ENCODE peak calls at places on chromosomes 16 and 17, in eight cellular contexts. L is astrocyte, G is hepatocyte, Q is neural progenitor cell, S is heart right ventricle, M is ovary, Y is aorta, B is heart left ventricle. D is an unnamed sample.

GRCh38 chr17:65850486-65850885 is 289.0 kb upstream of the AXIN2 start:
- DNase-seq in L (no peak), G (no peak), Q (no peak), S (no peak), M (no peak), Y (no peak), B (no peak), D (no peak)

GRCh38 chr16:12661656-12662172 is 142.0 kb downstream of the CPPED1 start:
- DNase-seq in L (no peak), G (peak), Q (peak), S (no peak), M (no peak), Y (no peak), B (no peak), D (no peak)

GRCh38 chr17:82531431-82531881 is 11.9 kb downstream of the FOXK2 start:
- DNase-seq in L (peak), G (no peak), Q (no peak), S (no peak), M (no peak), Y (no peak), B (no peak), D (no peak)

GRCh38 chr16:76614255-76614654 is 337.1 kb downstream of the CNTNAP4 start:
- DNase-seq in L (no peak), G (no peak), Q (no peak), S (no peak), M (no peak), Y (no peak), B (no peak), D (no peak)

GRCh38 chr17:81461607-81462500 is 50.7 kb downstream of the ACTG1 start:
- DNase-seq in L (no peak), G (no peak), Q (no peak), S (no peak), M (no peak), Y (no peak), B (no peak), D (no peak)

GRCh38 chr16:55539049-55539448 is 27.4 kb upstream of the CAPNS2 start:
- DNase-seq in L (no peak), G (no peak), Q (no peak), S (no peak), M (no peak), Y (no peak), B (no peak), D (no peak)

GRCh38 chr16:66512589-66513404 is 37.1 kb downstream of the TK2 start:
- DNase-seq in L (peak), G (no peak), Q (no peak), S (no peak), M (peak), Y (peak), B (no peak), D (no peak)

GRCh38 chr16:984106-984505 is 2.5 kb downstream of the SOX8 start:
- DNase-seq in L (no peak), G (no peak), Q (peak), S (no peak), M (no peak), Y (no peak), B (no peak), D (no peak)

GRCh38 chr17:72092710-72093322 is 28.0 kb upstream of the SOX9 start:
- DNase-seq in L (no peak), G (no peak), Q (no peak), S (no peak), M (no peak), Y (no peak), B (no peak), D (no peak)

GRCh38 chr16:58000706-58001676 is at the start of gene USB1:
- DNase-seq in L (peak), G (peak), Q (peak), S (peak), M (peak), Y (peak), B (peak), D (peak)

GRCh38 chr16:67161595-67162058 is 1.9 kb downstream of the FBXL8 start:
- DNase-seq in L (no peak), G (no peak), Q (no peak), S (peak), M (no peak), Y (no peak), B (peak), D (peak)

GRCh38 chr17:16415031-16415924 is at the start of gene TRPV2:
- DNase-seq in L (no peak), G (peak), Q (peak), S (peak), M (no peak), Y (no peak), B (peak), D (no peak)

GRCh38 chr17:75033346-75034235 is 13.2 kb downstream of the ATP5PD start:
- DNase-seq in L (peak), G (peak), Q (peak), S (peak), M (peak), Y (peak), B (peak), D (peak)

GRCh38 chr16:50360033-50360778 is 8.6 kb downstream of the BRD7 start:
- DNase-seq in L (peak), G (peak), Q (no peak), S (no peak), M (no peak), Y (peak), B (no peak), D (no peak)

DNA sequence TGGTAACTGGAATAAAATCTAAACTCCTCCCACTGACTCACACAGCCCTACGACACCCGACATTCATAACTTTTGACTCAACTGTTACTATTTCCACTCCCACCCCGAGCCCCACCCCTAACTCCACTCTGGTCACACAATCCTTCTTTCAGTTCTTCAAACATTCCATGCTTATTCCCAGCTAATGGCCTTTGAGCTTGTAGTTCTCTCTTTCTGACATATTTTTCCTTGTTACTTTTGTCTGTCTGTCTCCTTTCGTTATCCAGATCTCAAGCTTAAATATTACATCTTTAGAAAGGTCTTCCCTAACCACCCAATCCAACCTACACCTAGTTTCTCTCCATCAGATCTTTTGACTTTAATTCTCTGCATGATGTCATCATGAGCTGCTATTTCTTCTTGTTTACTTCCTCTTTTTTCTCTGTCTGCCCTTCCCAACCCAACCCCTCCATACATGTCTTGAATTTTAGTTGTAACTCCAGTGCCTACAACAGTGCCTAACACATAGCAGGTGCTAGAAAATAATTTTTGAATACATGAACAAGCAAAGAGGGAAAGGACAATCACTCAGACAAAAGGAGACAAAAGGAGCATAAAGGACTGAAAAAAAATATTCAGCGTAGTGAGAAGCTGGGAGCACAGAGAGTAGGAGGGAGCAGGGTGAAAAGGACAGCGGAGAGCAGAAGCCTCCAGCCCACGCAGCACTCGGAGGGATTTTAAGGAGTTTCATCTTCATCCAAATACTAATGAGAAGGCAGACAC is 65.2 kb upstream of the SMIM36 start:
- DNase-seq in L (peak), G (peak), Q (no peak), S (no peak), M (peak), Y (peak), B (peak), D (no peak)
- H3K4me3 ChIP-seq in L (no peak), G (no peak), Q (no peak), S (peak), M (no peak), Y (no peak), B (peak), D (peak)

DNA sequence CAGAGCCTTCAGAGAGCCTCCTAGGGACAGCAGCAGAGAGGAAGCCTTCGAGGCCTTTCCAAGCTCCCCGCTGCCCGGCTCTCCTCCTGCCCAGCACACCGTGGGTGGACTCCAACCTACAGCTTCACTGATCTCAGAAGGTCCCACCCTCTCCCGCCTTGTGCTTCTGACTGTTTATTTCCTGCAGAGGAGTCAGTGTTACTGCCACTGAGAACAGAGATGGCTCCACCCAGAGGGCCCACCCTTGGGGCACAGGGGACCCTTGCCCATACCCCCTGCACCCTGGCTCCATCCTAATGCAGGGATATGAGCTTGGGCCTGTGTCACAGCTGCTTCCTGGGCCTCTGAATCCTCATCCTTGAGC is 52.8 kb upstream of the TOB1 start:
- DNase-seq in L (peak), G (peak), Q (no peak), S (no peak), M (no peak), Y (no peak), B (no peak), D (no peak)
- H3K27ac ChIP-seq in L (no peak), G (peak), Q (no peak), S (peak), M (peak), Y (peak), B (peak), D (peak)

DNA sequence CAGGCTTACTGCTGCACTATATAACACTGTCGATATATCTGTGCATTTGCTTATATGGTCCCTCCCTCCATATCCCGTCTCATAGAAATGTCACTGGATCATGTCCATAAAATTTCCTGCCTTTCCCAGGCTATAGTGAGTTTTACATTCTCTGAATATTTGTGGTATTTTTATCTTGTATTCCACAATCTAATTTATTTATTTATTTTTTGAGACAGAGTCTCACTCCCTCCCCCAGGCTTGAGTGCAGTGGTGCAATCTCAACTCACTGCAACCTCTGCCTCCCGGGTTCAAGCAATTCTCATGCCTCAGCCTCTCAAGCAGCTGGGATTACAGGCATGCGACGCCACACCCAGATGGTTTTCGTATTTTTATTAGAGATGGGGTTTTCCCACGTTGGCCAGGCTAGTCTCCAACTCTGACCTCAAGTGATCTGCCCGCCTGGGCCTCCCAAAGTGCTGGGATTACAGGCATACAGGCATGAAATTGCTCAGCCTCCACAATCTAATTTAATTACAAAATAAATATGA is 12.9 kb downstream of the TRIM37 start:
- DNase-seq in L (peak), G (peak), Q (no peak), S (peak), M (peak), Y (peak), B (peak), D (no peak)
- H3K4me3 ChIP-seq in L (peak), G (no peak), Q (no peak), S (peak), M (no peak), Y (peak), B (no peak), D (no peak)

GRCh38 chr17:7021993-7022778 is 664 bp upstream of the BCL6B start:
- DNase-seq in L (no peak), G (peak), Q (peak), S (peak), M (peak), Y (peak), B (peak), D (peak)

GRCh38 chr17:7024402-7024785 is 1.5 kb downstream of the BCL6B start:
- DNase-seq in L (no peak), G (no peak), Q (no peak), S (no peak), M (no peak), Y (no peak), B (no peak), D (no peak)

GRCh38 chr17:7020894-7021664 is 1.8 kb upstream of the BCL6B start:
- DNase-seq in L (no peak), G (no peak), Q (no peak), S (no peak), M (no peak), Y (no peak), B (no peak), D (no peak)

GRCh38 chr17:7023576-7024401 is 939 bp downstream of the BCL6B start:
- DNase-seq in L (peak), G (peak), Q (peak), S (peak), M (peak), Y (peak), B (peak), D (peak)

GRCh38 chr17:7022791-7023571 is at the start of gene BCL6B:
- DNase-seq in L (no peak), G (no peak), Q (peak), S (peak), M (no peak), Y (no peak), B (peak), D (no peak)
- H3K27ac ChIP-seq in L (no peak), G (no peak), Q (no peak), S (peak), M (peak), Y (no peak), B (peak), D (peak)

GRCh38 chr16:81838794-81839193 is 59.7 kb downstream of the PLCG2 start:
- DNase-seq in L (peak), G (no peak), Q (no peak), S (no peak), M (no peak), Y (no peak), B (no peak), D (no peak)

GRCh38 chr16:81834868-81835267 is 55.8 kb downstream of the PLCG2 start:
- DNase-seq in L (no peak), G (no peak), Q (no peak), S (no peak), M (no peak), Y (no peak), B (no peak), D (no peak)

GRCh38 chr16:81833751-81834150 is 54.7 kb downstream of the PLCG2 start:
- DNase-seq in L (no peak), G (no peak), Q (no peak), S (no peak), M (no peak), Y (no peak), B (no peak), D (no peak)

GRCh38 chr16:81836279-81837054 is 57.4 kb downstream of the PLCG2 start:
- DNase-seq in L (no peak), G (no peak), Q (no peak), S (no peak), M (no peak), Y (no peak), B (no peak), D (no peak)

GRCh38 chr16:81837312-81837748 is 58.2 kb downstream of the PLCG2 start:
- DNase-seq in L (no peak), G (no peak), Q (no peak), S (no peak), M (no peak), Y (no peak), B (no peak), D (no peak)
- H3K4me3 ChIP-seq in L (no peak), G (no peak), Q (no peak), S (no peak), M (no peak), Y (no peak), B (no peak), D (no peak)

DNA sequence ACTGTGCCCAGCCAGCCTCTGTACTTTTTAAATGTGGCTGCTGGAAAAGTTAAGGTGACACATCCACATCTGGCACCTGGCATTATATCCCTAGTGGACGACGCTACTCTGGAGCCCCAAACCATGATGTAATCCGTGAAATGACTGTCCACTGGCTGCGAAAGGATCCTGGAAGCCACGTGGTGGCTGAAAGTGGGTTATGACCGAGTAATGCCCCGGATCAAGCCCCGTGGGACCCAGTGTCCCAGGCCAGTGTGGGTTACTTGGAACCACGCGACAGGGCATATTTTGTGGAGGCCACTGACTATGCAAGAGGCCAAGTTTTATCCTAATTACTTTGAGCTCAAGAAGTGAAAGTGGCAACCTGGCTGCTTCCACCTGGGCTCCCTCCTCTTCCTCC is 79.6 kb downstream of the PGS1 start:
- DNase-seq in L (no peak), G (no peak), Q (no peak), S (no peak), M (no peak), Y (no peak), B (no peak), D (no peak)
- H3K27ac ChIP-seq in L (no peak), G (no peak), Q (no peak), S (no peak), M (no peak), Y (no peak), B (no peak), D (no peak)

GRCh38 chr16:87829988-87830672 is 39.2 kb downstream of the SLC7A5 start:
- DNase-seq in L (no peak), G (no peak), Q (no peak), S (no peak), M (no peak), Y (no peak), B (no peak), D (no peak)
- H3K4me3 ChIP-seq in L (no peak), G (no peak), Q (no peak), S (no peak), M (no peak), Y (no peak), B (no peak), D (no peak)

GRCh38 chr17:2964028-2964356 is 99.4 kb downstream of the OR1D5 start:
- DNase-seq in L (no peak), G (no peak), Q (no peak), S (no peak), M (no peak), Y (no peak), B (no peak), D (no peak)

GRCh38 chr17:2964831-2965230 is 98.6 kb downstream of the OR1D5 start:
- DNase-seq in L (no peak), G (no peak), Q (no peak), S (no peak), M (no peak), Y (no peak), B (no peak), D (no peak)

GRCh38 chr17:2964370-2964769 is 99.0 kb downstream of the OR1D5 start:
- DNase-seq in L (no peak), G (no peak), Q (no peak), S (no peak), M (no peak), Y (no peak), B (no peak), D (no peak)

GRCh38 chr17:2967515-2967914 is 95.9 kb downstream of the OR1D5 start:
- DNase-seq in L (no peak), G (no peak), Q (no peak), S (no peak), M (no peak), Y (no peak), B (peak), D (no peak)

DNA sequence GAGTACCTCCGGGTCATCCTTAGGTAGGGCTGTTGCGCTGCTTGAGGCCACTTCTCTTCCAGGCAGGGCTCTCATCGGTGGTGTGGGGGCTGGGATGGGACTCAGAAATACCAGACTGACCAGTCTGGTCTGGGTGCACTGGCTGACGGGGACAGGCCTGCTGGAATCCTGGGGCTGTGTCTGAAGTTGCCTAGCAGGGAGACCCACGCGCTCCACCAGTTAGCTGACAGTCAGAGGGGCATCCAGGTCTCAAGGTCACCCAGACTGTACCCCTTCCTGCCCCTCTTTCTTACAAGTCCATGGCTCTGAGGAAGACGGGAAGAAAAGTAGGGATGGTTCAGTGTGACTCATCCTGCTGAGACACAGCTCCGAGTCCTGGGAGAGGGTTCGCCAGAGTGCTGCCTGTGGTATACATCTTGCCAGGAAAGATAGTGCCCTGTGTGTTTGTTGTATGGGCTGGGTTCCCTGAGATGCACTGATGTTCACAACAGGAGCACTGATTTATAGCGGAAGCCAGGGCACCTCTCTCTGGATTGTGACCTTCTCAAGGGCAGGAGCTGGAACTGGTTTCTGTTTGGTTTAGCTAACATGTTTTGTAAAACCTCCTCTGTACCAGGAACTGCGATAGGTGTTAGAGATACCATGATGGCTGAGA is 97.7 kb downstream of the OR1D5 start:
- DNase-seq in L (peak), G (peak), Q (no peak), S (no peak), M (no peak), Y (no peak), B (no peak), D (no peak)
- H3K27ac ChIP-seq in L (no peak), G (peak), Q (no peak), S (peak), M (no peak), Y (no peak), B (peak), D (no peak)

D was measured in gastrocnemius medialis.